ENCODE peak calls at places on chromosomes 7 and 10, in seven cellular contexts. Q is fibroblast of mammary gland; G is stimulated activated CD4-positive, alpha-beta T cell treated with anti-CD3 and anti-CD28 coated beads, Interleukin-2, amount 100 ng/mL, for 48 hours; A is mucosa of gallbladder; P is HuH-7; W is epithelial cell of prostate; U is MCF 10A. N is an unnamed sample.

GRCh38 chr10:76576276-76576962 is 1061.2 kb downstream of the KCNMA1 start:
- DNase-seq in Q (peak), G (no peak), A (no peak), P (no peak), W (no peak), U (peak), N (peak)

GRCh38 chr10:127882801-127883459 is 9.8 kb downstream of the CLRN3 start:
- DNase-seq in Q (no peak), G (no peak), A (peak), P (no peak), W (no peak), U (no peak), N (peak)

GRCh38 chr10:118459642-118460193 is 117.6 kb upstream of the FAM204A start:
- DNase-seq in Q (peak), G (peak), A (peak), P (peak), W (no peak), U (peak), N (peak)

GRCh38 chr7:128791121-128791967 is 424 bp upstream of the CCDC136 start:
- DNase-seq in Q (peak), G (peak), A (peak), P (peak), W (no peak), U (peak), N (no peak)

GRCh38 chr10:73591935-73592699 is 975 bp upstream of the USP54 start:
- DNase-seq in Q (no peak), G (no peak), A (peak), P (peak), W (no peak), U (peak), N (no peak)

GRCh38 chr10:79333513-79333912 is 13.8 kb upstream of the PPIF start:
- DNase-seq in Q (peak), G (no peak), A (no peak), P (no peak), W (no peak), U (peak), N (peak)

GRCh38 chr7:107951896-107952295 is 51.1 kb downstream of the LAMB1 start:
- DNase-seq in Q (no peak), G (no peak), A (no peak), P (no peak), W (no peak), U (no peak), N (no peak)

GRCh38 chr10:93947055-93947454 is 46.7 kb upstream of the PLCE1 start:
- DNase-seq in Q (peak), G (no peak), A (no peak), P (no peak), W (no peak), U (no peak), N (no peak)

GRCh38 chr10:2978111-2978510 is 89.2 kb upstream of the PFKP start:
- DNase-seq in Q (peak), G (no peak), A (no peak), P (peak), W (no peak), U (peak), N (peak)

GRCh38 chr10:16941865-16942264 is 124.6 kb upstream of the RSU1 start:
- DNase-seq in Q (peak), G (no peak), A (no peak), P (no peak), W (no peak), U (no peak), N (peak)

GRCh38 chr10:20596911-20597310 is 300.2 kb downstream of the NEBL start:
- DNase-seq in Q (peak), G (no peak), A (no peak), P (no peak), W (no peak), U (no peak), N (no peak)

GRCh38 chr7:67552738-67553137 is 556.1 kb downstream of the TYW1 start:
- DNase-seq in Q (no peak), G (no peak), A (no peak), P (no peak), W (no peak), U (no peak), N (no peak)

GRCh38 chr10:34651796-34652195 is 163.3 kb downstream of the PARD3 start:
- DNase-seq in Q (peak), G (no peak), A (no peak), P (no peak), W (no peak), U (no peak), N (no peak)

GRCh38 chr10:109784236-109784635 is 139.1 kb downstream of the XPNPEP1 start:
- DNase-seq in Q (no peak), G (no peak), A (no peak), P (no peak), W (no peak), U (peak), N (peak)

GRCh38 chr10:19730848-19731247 is 85.4 kb upstream of the PLXDC2 start:
- DNase-seq in Q (peak), G (no peak), A (no peak), P (no peak), W (no peak), U (no peak), N (no peak)

GRCh38 chr7:11233871-11234270 is 260.2 kb downstream of the PHF14 start:
- DNase-seq in Q (no peak), G (no peak), A (no peak), P (no peak), W (no peak), U (no peak), N (no peak)

GRCh38 chr10:52313350-52314006 is 603 bp upstream of the DKK1 start:
- DNase-seq in Q (no peak), G (no peak), A (no peak), P (peak), W (no peak), U (peak), N (peak)

GRCh38 chr7:33334349-33334748 is 205.0 kb downstream of the BBS9 start:
- DNase-seq in Q (peak), G (no peak), A (no peak), P (peak), W (no peak), U (peak), N (peak)

GRCh38 chr7:29410981-29411380 is 152.7 kb upstream of the PRR15 start:
- DNase-seq in Q (no peak), G (no peak), A (no peak), P (no peak), W (no peak), U (no peak), N (no peak)

GRCh38 chr7:5417106-5418071 is 6.2 kb downstream of the TNRC18 start:
- DNase-seq in Q (no peak), G (no peak), A (peak), P (no peak), W (no peak), U (no peak), N (no peak)

GRCh38 chr7:131637846-131638245 is 81.4 kb upstream of the PODXL start:
- DNase-seq in Q (no peak), G (no peak), A (no peak), P (no peak), W (no peak), U (no peak), N (no peak)

GRCh38 chr7:27560706-27561235 is 101.9 kb downstream of the HIBADH start:
- DNase-seq in Q (peak), G (no peak), A (no peak), P (no peak), W (peak), U (peak), N (peak)

GRCh38 chr7:43083091-43083490 is 29.4 kb upstream of the HECW1 start:
- DNase-seq in Q (no peak), G (no peak), A (no peak), P (no peak), W (no peak), U (no peak), N (no peak)

GRCh38 chr10:112649492-112650152 is 202.6 kb downstream of the VTI1A start:
- DNase-seq in Q (no peak), G (no peak), A (no peak), P (no peak), W (no peak), U (no peak), N (no peak)

GRCh38 chr7:19106308-19107141 is 10.9 kb downstream of the TWIST1 start:
- DNase-seq in Q (peak), G (no peak), A (no peak), P (no peak), W (no peak), U (no peak), N (no peak)

GRCh38 chr7:146683439-146683838 is 566.8 kb downstream of the CNTNAP2 start:
- DNase-seq in Q (no peak), G (no peak), A (no peak), P (no peak), W (no peak), U (peak), N (no peak)

GRCh38 chr7:156515911-156516790 is 124.4 kb upstream of the RNF32 start:
- DNase-seq in Q (no peak), G (no peak), A (peak), P (peak), W (no peak), U (no peak), N (no peak)

GRCh38 chr10:70404906-70405824 is 1.2 kb downstream of the EIF4EBP2 start:
- DNase-seq in Q (peak), G (peak), A (peak), P (peak), W (peak), U (peak), N (peak)

GRCh38 chr10:86657396-86658011 is 3.2 kb downstream of the OPN4 start:
- DNase-seq in Q (peak), G (no peak), A (no peak), P (no peak), W (no peak), U (no peak), N (no peak)

GRCh38 chr10:124225029-124225467 is 131.7 kb upstream of the CHST15 start:
- DNase-seq in Q (no peak), G (no peak), A (no peak), P (no peak), W (no peak), U (no peak), N (no peak)

GRCh38 chr10:18144928-18145327 is 4.7 kb downstream of the CACNB2 start:
- DNase-seq in Q (peak), G (no peak), A (peak), P (no peak), W (no peak), U (peak), N (no peak)

GRCh38 chr10:70966848-70967553 is 78.6 kb upstream of the PCBD1 start:
- DNase-seq in Q (no peak), G (no peak), A (no peak), P (no peak), W (no peak), U (no peak), N (no peak)

GRCh38 chr10:50552308-50552707 is 71.4 kb downstream of the SGMS1 start:
- DNase-seq in Q (peak), G (no peak), A (no peak), P (no peak), W (no peak), U (no peak), N (no peak)

GRCh38 chr7:78125884-78126283 is 327.3 kb downstream of the PHTF2 start:
- DNase-seq in Q (peak), G (no peak), A (no peak), P (peak), W (peak), U (no peak), N (no peak)

GRCh38 chr7:121442845-121443244 is 46.7 kb upstream of the FAM3C start:
- DNase-seq in Q (no peak), G (no peak), A (no peak), P (no peak), W (peak), U (peak), N (peak)

GRCh38 chr10:59181668-59182067 is 5.2 kb downstream of the PHYHIPL start:
- DNase-seq in Q (peak), G (no peak), A (no peak), P (peak), W (no peak), U (peak), N (no peak)

GRCh38 chr7:106582365-106582764 is 78.6 kb downstream of the CCDC71L start:
- DNase-seq in Q (no peak), G (no peak), A (no peak), P (no peak), W (no peak), U (no peak), N (no peak)

N was measured in foreskin keratinocyte.